ENCODE peak calls at places on chromosomes 6 and 20, in nine cellular contexts. One of them, this sample, is unnamed.

GRCh38 chr20:2535711-2536561 is 437 bp upstream of the TMC2 start:
- DNase-seq in body of pancreas: no peak
- DNase-seq in endothelial cell of umbilical vein: no peak
- DNase-seq in esophagus squamous epithelium: no peak
- DNase-seq in small intestine: no peak
- DNase-seq in upper lobe of right lung: no peak
- DNase-seq in heart right ventricle: no peak
- DNase-seq in astrocyte: no peak
- DNase-seq in A549: no peak
- DNase-seq in this sample: no peak

GRCh38 chr6:39823187-39823815 is 31.1 kb downstream of the DAAM2 start:
- DNase-seq in body of pancreas: peak; percentile 40
- DNase-seq in endothelial cell of umbilical vein: no peak
- DNase-seq in esophagus squamous epithelium: no peak
- DNase-seq in small intestine: peak; percentile 11
- DNase-seq in upper lobe of right lung: no peak
- DNase-seq in heart right ventricle: peak; percentile 46
- DNase-seq in astrocyte: no peak
- DNase-seq in A549: no peak
- DNase-seq in this sample: peak; percentile 35

GRCh38 chr20:24109537-24109936 is 121.0 kb upstream of the GGTLC1 start:
- DNase-seq in body of pancreas: no peak
- DNase-seq in endothelial cell of umbilical vein: no peak
- DNase-seq in esophagus squamous epithelium: no peak
- DNase-seq in small intestine: no peak
- DNase-seq in upper lobe of right lung: no peak
- DNase-seq in heart right ventricle: no peak
- DNase-seq in astrocyte: no peak
- DNase-seq in A549: no peak
- DNase-seq in this sample: no peak

GRCh38 chr6:147973806-147974205 is 368.8 kb upstream of the SASH1 start:
- DNase-seq in body of pancreas: no peak
- DNase-seq in endothelial cell of umbilical vein: no peak
- DNase-seq in esophagus squamous epithelium: no peak
- DNase-seq in small intestine: no peak
- DNase-seq in upper lobe of right lung: no peak
- DNase-seq in heart right ventricle: no peak
- DNase-seq in astrocyte: no peak
- DNase-seq in A549: no peak
- DNase-seq in this sample: no peak

GRCh38 chr6:138837246-138837645 is 41.4 kb downstream of the ECT2L start:
- DNase-seq in body of pancreas: no peak
- DNase-seq in endothelial cell of umbilical vein: no peak
- DNase-seq in esophagus squamous epithelium: no peak
- DNase-seq in small intestine: no peak
- DNase-seq in upper lobe of right lung: no peak
- DNase-seq in heart right ventricle: no peak
- DNase-seq in astrocyte: no peak
- DNase-seq in A549: no peak
- DNase-seq in this sample: no peak

GRCh38 chr20:60358101-60358500 is 399.9 kb downstream of the CDH26 start:
- DNase-seq in body of pancreas: no peak
- DNase-seq in endothelial cell of umbilical vein: no peak
- DNase-seq in esophagus squamous epithelium: no peak
- DNase-seq in small intestine: no peak
- DNase-seq in upper lobe of right lung: no peak
- DNase-seq in heart right ventricle: no peak
- DNase-seq in astrocyte: no peak
- DNase-seq in A549: no peak
- DNase-seq in this sample: no peak

GRCh38 chr6:65984089-65984488 is 277.1 kb upstream of the EYS start:
- DNase-seq in body of pancreas: no peak
- DNase-seq in endothelial cell of umbilical vein: no peak
- DNase-seq in esophagus squamous epithelium: no peak
- DNase-seq in small intestine: no peak
- DNase-seq in upper lobe of right lung: no peak
- DNase-seq in heart right ventricle: no peak
- DNase-seq in astrocyte: no peak
- DNase-seq in A549: no peak
- DNase-seq in this sample: no peak

GRCh38 chr6:139378882-139379341 is 4.5 kb upstream of the CITED2 start:
- DNase-seq in body of pancreas: no peak
- DNase-seq in endothelial cell of umbilical vein: no peak
- DNase-seq in esophagus squamous epithelium: no peak
- DNase-seq in small intestine: peak; percentile 87
- DNase-seq in upper lobe of right lung: no peak
- DNase-seq in heart right ventricle: no peak
- DNase-seq in astrocyte: peak; percentile 51
- DNase-seq in A549: peak; percentile 26
- DNase-seq in this sample: no peak

GRCh38 chr20:33578510-33578909 is 83.6 kb upstream of the C20orf144 start:
- DNase-seq in body of pancreas: no peak
- DNase-seq in endothelial cell of umbilical vein: no peak
- DNase-seq in esophagus squamous epithelium: no peak
- DNase-seq in small intestine: no peak
- DNase-seq in upper lobe of right lung: no peak
- DNase-seq in heart right ventricle: no peak
- DNase-seq in astrocyte: peak; percentile 25
- DNase-seq in A549: no peak
- DNase-seq in this sample: peak; percentile 80

GRCh38 chr6:132084811-132085509 is 133.8 kb upstream of the CCN2 start:
- DNase-seq in body of pancreas: no peak
- DNase-seq in endothelial cell of umbilical vein: peak; percentile 95
- DNase-seq in esophagus squamous epithelium: no peak
- DNase-seq in small intestine: no peak
- DNase-seq in upper lobe of right lung: no peak
- DNase-seq in heart right ventricle: no peak
- DNase-seq in astrocyte: peak; percentile 99
- DNase-seq in A549: no peak
- DNase-seq in this sample: peak; percentile 88

GRCh38 chr6:12849420-12850200 is 133.0 kb downstream of the PHACTR1 start:
- DNase-seq in body of pancreas: no peak
- DNase-seq in endothelial cell of umbilical vein: no peak
- DNase-seq in esophagus squamous epithelium: no peak
- DNase-seq in small intestine: no peak
- DNase-seq in upper lobe of right lung: no peak
- DNase-seq in heart right ventricle: no peak
- DNase-seq in astrocyte: peak; percentile 12
- DNase-seq in A549: no peak
- DNase-seq in this sample: no peak

GRCh38 chr6:30990422-30991086 is 7.0 kb downstream of the MUC21 start:
- DNase-seq in body of pancreas: no peak
- DNase-seq in endothelial cell of umbilical vein: no peak
- DNase-seq in esophagus squamous epithelium: no peak
- DNase-seq in small intestine: peak; percentile 42
- DNase-seq in upper lobe of right lung: no peak
- DNase-seq in heart right ventricle: no peak
- DNase-seq in astrocyte: no peak
- DNase-seq in A549: no peak
- DNase-seq in this sample: no peak

GRCh38 chr20:33490023-33490933 is at the start of gene CBFA2T2:
- DNase-seq in body of pancreas: peak; percentile 67
- DNase-seq in endothelial cell of umbilical vein: peak; percentile 74
- DNase-seq in esophagus squamous epithelium: no peak
- DNase-seq in small intestine: peak; percentile 57
- DNase-seq in upper lobe of right lung: peak; percentile 89
- DNase-seq in heart right ventricle: peak; percentile 69
- DNase-seq in astrocyte: peak; percentile 45
- DNase-seq in A549: peak; percentile 50
- DNase-seq in this sample: peak; percentile 85

GRCh38 chr20:35199696-35200095 is 26.8 kb upstream of the MMP24 start:
- DNase-seq in body of pancreas: no peak
- DNase-seq in endothelial cell of umbilical vein: no peak
- DNase-seq in esophagus squamous epithelium: no peak
- DNase-seq in small intestine: no peak
- DNase-seq in upper lobe of right lung: no peak
- DNase-seq in heart right ventricle: no peak
- DNase-seq in astrocyte: peak; percentile 48
- DNase-seq in A549: no peak
- DNase-seq in this sample: no peak

GRCh38 chr6:150143521-150144293 is 863 bp downstream of the PPP1R14C start:
- DNase-seq in body of pancreas: no peak
- DNase-seq in endothelial cell of umbilical vein: no peak
- DNase-seq in esophagus squamous epithelium: no peak
- DNase-seq in small intestine: peak; percentile 27
- DNase-seq in upper lobe of right lung: peak; percentile 80
- DNase-seq in heart right ventricle: peak; percentile 43
- DNase-seq in astrocyte: no peak
- DNase-seq in A549: no peak
- DNase-seq in this sample: peak; percentile 53

DNA sequence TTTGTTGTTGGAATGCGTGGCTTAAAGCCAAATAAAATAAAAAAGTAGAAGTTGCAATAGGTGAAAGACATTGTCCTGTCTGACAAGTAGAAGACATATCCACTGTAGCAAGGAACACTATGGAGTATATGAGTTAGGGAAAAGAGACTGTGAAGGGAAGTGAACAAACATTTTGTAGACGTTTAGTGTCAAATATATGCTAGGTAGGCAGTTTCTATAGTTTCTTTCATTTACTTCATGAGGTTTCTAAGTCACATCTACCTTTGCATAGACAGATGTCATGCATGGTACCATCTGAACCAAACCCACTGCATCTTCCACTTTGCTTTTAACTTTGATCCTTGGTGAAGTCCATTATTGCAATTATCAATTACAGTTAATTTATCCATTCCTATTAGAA is 9.9 kb downstream of the PRIM2 start:
- DNase-seq in body of pancreas: no peak
- DNase-seq in endothelial cell of umbilical vein: no peak
- DNase-seq in esophagus squamous epithelium: no peak
- DNase-seq in small intestine: no peak
- DNase-seq in upper lobe of right lung: no peak
- DNase-seq in heart right ventricle: no peak
- DNase-seq in astrocyte: no peak
- DNase-seq in A549: no peak
- DNase-seq in this sample: no peak
- H3K9me3 ChIP-seq in body of pancreas: no peaks in the 10 kb centered on the region
- H3K9me3 ChIP-seq in endothelial cell of umbilical vein: no peaks in the 10 kb centered on the region
- H3K9me3 ChIP-seq in esophagus squamous epithelium: peaks cover 16% of the 10 kb centered on the region
- H3K9me3 ChIP-seq in small intestine: no peaks in the 10 kb centered on the region
- H3K9me3 ChIP-seq in upper lobe of right lung: no peaks in the 10 kb centered on the region
- H3K9me3 ChIP-seq in heart right ventricle: peaks cover 38% of the 10 kb centered on the region
- H3K9me3 ChIP-seq in astrocyte: peaks cover 2% of the 10 kb centered on the region
- H3K9me3 ChIP-seq in A549: peaks cover 3% of the 10 kb centered on the region
- H3K9me3 ChIP-seq in this sample: peaks cover 19% of the 10 kb centered on the region

DNA sequence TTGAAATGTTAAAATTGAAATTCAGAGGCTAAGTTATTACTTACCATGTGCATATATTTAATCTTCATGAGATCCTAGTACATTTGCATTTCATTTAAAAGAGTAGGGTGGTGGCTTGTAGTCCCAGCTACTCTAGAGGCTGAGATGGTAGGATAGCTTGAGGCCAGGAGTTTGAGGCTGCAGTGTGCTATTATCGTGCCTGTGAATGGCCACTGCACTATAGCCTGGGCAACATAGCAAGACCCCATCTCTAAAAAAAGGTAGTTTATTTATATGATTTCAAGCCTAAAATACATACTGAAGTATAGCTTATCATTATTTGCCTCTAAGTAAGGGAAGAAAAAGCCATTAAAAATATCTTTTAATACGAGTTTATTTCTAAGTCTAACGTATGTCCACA is 3.1 kb downstream of the CCR6 start:
- DNase-seq in body of pancreas: no peak
- DNase-seq in endothelial cell of umbilical vein: no peak
- DNase-seq in esophagus squamous epithelium: no peak
- DNase-seq in small intestine: no peak
- DNase-seq in upper lobe of right lung: no peak
- DNase-seq in heart right ventricle: no peak
- DNase-seq in astrocyte: no peak
- DNase-seq in A549: no peak
- DNase-seq in this sample: no peak
- H3K4me1 ChIP-seq in body of pancreas: peaks cover 11% of the 10 kb centered on the region
- H3K4me1 ChIP-seq in endothelial cell of umbilical vein: no peaks in the 10 kb centered on the region
- H3K4me1 ChIP-seq in esophagus squamous epithelium: no peaks in the 10 kb centered on the region
- H3K4me1 ChIP-seq in small intestine: peaks cover 5% of the 10 kb centered on the region
- H3K4me1 ChIP-seq in upper lobe of right lung: no peaks in the 10 kb centered on the region
- H3K4me1 ChIP-seq in heart right ventricle: no peaks in the 10 kb centered on the region
- H3K4me1 ChIP-seq in astrocyte: no peaks in the 10 kb centered on the region
- H3K4me1 ChIP-seq in A549: no peaks in the 10 kb centered on the region
- H3K4me1 ChIP-seq in this sample: no peaks in the 10 kb centered on the region

GRCh38 chr20:49024220-49024619 is 21.9 kb upstream of the CSE1L start:
- DNase-seq in body of pancreas: no peak
- DNase-seq in endothelial cell of umbilical vein: no peak
- DNase-seq in esophagus squamous epithelium: no peak
- DNase-seq in small intestine: no peak
- DNase-seq in upper lobe of right lung: no peak
- DNase-seq in heart right ventricle: no peak
- DNase-seq in astrocyte: no peak
- DNase-seq in A549: no peak
- DNase-seq in this sample: no peak
- H3K9me3 ChIP-seq in body of pancreas: no peaks in the 10 kb centered on the region
- H3K9me3 ChIP-seq in endothelial cell of umbilical vein: no peaks in the 10 kb centered on the region
- H3K9me3 ChIP-seq in esophagus squamous epithelium: no peaks in the 10 kb centered on the region
- H3K9me3 ChIP-seq in small intestine: no peaks in the 10 kb centered on the region
- H3K9me3 ChIP-seq in upper lobe of right lung: no peaks in the 10 kb centered on the region
- H3K9me3 ChIP-seq in heart right ventricle: no peaks in the 10 kb centered on the region
- H3K9me3 ChIP-seq in astrocyte: no peaks in the 10 kb centered on the region
- H3K9me3 ChIP-seq in A549: no peaks in the 10 kb centered on the region
- H3K9me3 ChIP-seq in this sample: no peaks in the 10 kb centered on the region

DNA sequence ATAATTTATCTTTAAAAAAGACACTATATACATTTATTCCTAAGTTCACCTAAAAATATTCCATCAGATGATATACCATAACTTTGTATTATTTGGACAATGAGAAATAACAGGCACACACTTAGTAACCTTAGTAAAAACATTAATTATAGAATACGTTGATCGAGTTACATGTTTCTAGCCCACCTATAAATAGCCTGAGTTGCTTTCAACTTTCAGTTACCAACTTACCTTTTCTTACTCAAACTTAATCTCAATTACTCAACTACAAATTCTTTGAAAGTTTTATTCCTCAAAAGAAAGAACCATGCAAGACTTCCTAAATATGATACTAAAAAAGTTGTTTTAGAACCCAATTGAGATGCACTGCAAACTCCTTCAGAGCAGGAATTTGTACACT is 12.2 kb downstream of the ARHGAP18 start:
- DNase-seq in body of pancreas: no peak
- DNase-seq in endothelial cell of umbilical vein: no peak
- DNase-seq in esophagus squamous epithelium: no peak
- DNase-seq in small intestine: no peak
- DNase-seq in upper lobe of right lung: no peak
- DNase-seq in heart right ventricle: no peak
- DNase-seq in astrocyte: no peak
- DNase-seq in A549: no peak
- DNase-seq in this sample: no peak
- H3K4me1 ChIP-seq in body of pancreas: peaks cover 81% of the 10 kb centered on the region
- H3K4me1 ChIP-seq in endothelial cell of umbilical vein: peaks cover 52% of the 10 kb centered on the region
- H3K4me1 ChIP-seq in esophagus squamous epithelium: no peaks in the 10 kb centered on the region
- H3K4me1 ChIP-seq in small intestine: peaks cover 11% of the 10 kb centered on the region
- H3K4me1 ChIP-seq in upper lobe of right lung: peaks cover 43% of the 10 kb centered on the region
- H3K4me1 ChIP-seq in heart right ventricle: no peaks in the 10 kb centered on the region
- H3K4me1 ChIP-seq in astrocyte: peaks cover 13% of the 10 kb centered on the region
- H3K4me1 ChIP-seq in A549: peaks cover 42% of the 10 kb centered on the region
- H3K4me1 ChIP-seq in this sample: peaks cover 23% of the 10 kb centered on the region